ENCODE peak calls at places on chromosomes 6 and 20, in four cellular contexts. One of them, this sample, is unnamed. For H3K27me3, the result is how much of the 10 kb centered on the place peaks cover.

GRCh38 chr6:34696189-34696738 is 303 bp downstream of the ILRUN start:
- DNase-seq in heart left ventricle: no peak
- DNase-seq in body of pancreas: no peak
- DNase-seq in CD8-positive, alpha-beta T cell: no peak
- DNase-seq in this sample: peak

GRCh38 chr20:32281711-32282110 is 4.3 kb downstream of the KIF3B start:
- DNase-seq in heart left ventricle: no peak
- DNase-seq in body of pancreas: no peak
- DNase-seq in CD8-positive, alpha-beta T cell: no peak
- DNase-seq in this sample: peak

GRCh38 chr6:161417712-161418457 is 144.0 kb upstream of the AGPAT4 start:
- DNase-seq in heart left ventricle: peak
- DNase-seq in body of pancreas: peak
- DNase-seq in CD8-positive, alpha-beta T cell: no peak
- DNase-seq in this sample: no peak

GRCh38 chr20:29756664-29757063 is 1500.8 kb upstream of the DEFB115 start:
- DNase-seq in heart left ventricle: no peak
- DNase-seq in body of pancreas: no peak
- DNase-seq in CD8-positive, alpha-beta T cell: no peak
- DNase-seq in this sample: no peak

GRCh38 chr20:60101201-60101893 is 143.1 kb downstream of the CDH26 start:
- DNase-seq in heart left ventricle: no peak
- DNase-seq in body of pancreas: no peak
- DNase-seq in CD8-positive, alpha-beta T cell: no peak
- DNase-seq in this sample: no peak

GRCh38 chr20:63740070-63740500 is 509 bp downstream of the SLC2A4RG start:
- DNase-seq in heart left ventricle: peak
- DNase-seq in body of pancreas: peak
- DNase-seq in CD8-positive, alpha-beta T cell: peak
- DNase-seq in this sample: peak

GRCh38 chr6:134177753-134178229 is 125.4 kb upstream of the SLC2A12 start:
- DNase-seq in heart left ventricle: no peak
- DNase-seq in body of pancreas: no peak
- DNase-seq in CD8-positive, alpha-beta T cell: no peak
- DNase-seq in this sample: no peak

GRCh38 chr6:140083375-140083774 is 708.9 kb upstream of the CITED2 start:
- DNase-seq in heart left ventricle: no peak
- DNase-seq in body of pancreas: no peak
- DNase-seq in CD8-positive, alpha-beta T cell: no peak
- DNase-seq in this sample: no peak

GRCh38 chr6:110612298-110612697 is 135.9 kb upstream of the SLC22A16 start:
- DNase-seq in heart left ventricle: no peak
- DNase-seq in body of pancreas: no peak
- DNase-seq in CD8-positive, alpha-beta T cell: no peak
- DNase-seq in this sample: no peak

GRCh38 chr20:59055302-59055701 is 12.7 kb upstream of the PRELID3B start:
- DNase-seq in heart left ventricle: no peak
- DNase-seq in body of pancreas: no peak
- DNase-seq in CD8-positive, alpha-beta T cell: no peak
- DNase-seq in this sample: no peak

GRCh38 chr6:109834131-109834530 is 143.0 kb downstream of the FIG4 start:
- DNase-seq in heart left ventricle: no peak
- DNase-seq in body of pancreas: no peak
- DNase-seq in CD8-positive, alpha-beta T cell: no peak
- DNase-seq in this sample: no peak

GRCh38 chr6:138278326-138278725 is 60.0 kb upstream of the PBOV1 start:
- DNase-seq in heart left ventricle: no peak
- DNase-seq in body of pancreas: peak
- DNase-seq in CD8-positive, alpha-beta T cell: no peak
- DNase-seq in this sample: no peak

GRCh38 chr20:4225778-4226177 is 210.4 kb upstream of the RNF24 start:
- DNase-seq in heart left ventricle: peak
- DNase-seq in body of pancreas: no peak
- DNase-seq in CD8-positive, alpha-beta T cell: no peak
- DNase-seq in this sample: no peak

GRCh38 chr6:153015094-153015645 is 12.7 kb upstream of the MTRF1L start:
- DNase-seq in heart left ventricle: no peak
- DNase-seq in body of pancreas: no peak
- DNase-seq in CD8-positive, alpha-beta T cell: no peak
- DNase-seq in this sample: no peak

GRCh38 chr20:24498641-24499040 is 29.2 kb downstream of the SYNDIG1 start:
- DNase-seq in heart left ventricle: no peak
- DNase-seq in body of pancreas: no peak
- DNase-seq in CD8-positive, alpha-beta T cell: no peak
- DNase-seq in this sample: no peak

GRCh38 chr20:24495266-24495665 is 25.8 kb downstream of the SYNDIG1 start:
- DNase-seq in heart left ventricle: no peak
- DNase-seq in body of pancreas: no peak
- DNase-seq in CD8-positive, alpha-beta T cell: no peak
- DNase-seq in this sample: no peak

GRCh38 chr20:24499472-24499871 is 30.0 kb downstream of the SYNDIG1 start:
- DNase-seq in heart left ventricle: no peak
- DNase-seq in body of pancreas: no peak
- DNase-seq in CD8-positive, alpha-beta T cell: no peak
- DNase-seq in this sample: no peak

GRCh38 chr20:24494460-24494920 is 25.1 kb downstream of the SYNDIG1 start:
- DNase-seq in heart left ventricle: no peak
- DNase-seq in body of pancreas: no peak
- DNase-seq in CD8-positive, alpha-beta T cell: no peak
- DNase-seq in this sample: no peak

DNA sequence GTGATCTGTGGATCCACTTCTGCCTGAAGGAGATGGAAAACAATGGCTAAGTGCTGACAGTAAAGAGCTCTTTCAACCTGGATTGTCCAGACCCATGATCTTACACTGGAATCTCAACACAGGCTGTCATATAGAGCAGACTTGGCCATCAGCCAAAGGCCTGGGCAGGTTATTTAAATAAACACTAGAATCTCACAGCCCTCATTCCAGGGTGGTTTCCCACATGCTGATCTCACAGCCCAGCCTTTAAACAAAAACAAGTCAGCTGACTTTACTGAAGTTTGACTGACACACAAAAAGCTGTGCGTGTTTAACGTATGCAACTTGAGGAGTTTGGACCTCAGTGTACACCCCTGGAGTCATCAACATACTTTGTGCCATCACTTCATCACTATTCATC is 28.4 kb downstream of the SYNDIG1 start:
- DNase-seq in heart left ventricle: no peak
- DNase-seq in body of pancreas: peak
- DNase-seq in CD8-positive, alpha-beta T cell: no peak
- DNase-seq in this sample: no peak
- H3K27me3 ChIP-seq in heart left ventricle: under half
- H3K27me3 ChIP-seq in body of pancreas: under half
- H3K27me3 ChIP-seq in CD8-positive, alpha-beta T cell: under half
- H3K27me3 ChIP-seq in this sample: under half

GRCh38 chr6:160388922-160389321 is 40.7 kb downstream of the SLC22A3 start:
- DNase-seq in heart left ventricle: no peak
- DNase-seq in body of pancreas: no peak
- DNase-seq in CD8-positive, alpha-beta T cell: no peak
- DNase-seq in this sample: no peak

GRCh38 chr6:160391419-160392116 is 43.4 kb downstream of the SLC22A3 start:
- DNase-seq in heart left ventricle: no peak
- DNase-seq in body of pancreas: no peak
- DNase-seq in CD8-positive, alpha-beta T cell: no peak
- DNase-seq in this sample: peak

GRCh38 chr6:160382946-160383345 is 34.8 kb downstream of the SLC22A3 start:
- DNase-seq in heart left ventricle: no peak
- DNase-seq in body of pancreas: no peak
- DNase-seq in CD8-positive, alpha-beta T cell: no peak
- DNase-seq in this sample: no peak

GRCh38 chr6:160387887-160388286 is 39.7 kb downstream of the SLC22A3 start:
- DNase-seq in heart left ventricle: no peak
- DNase-seq in body of pancreas: no peak
- DNase-seq in CD8-positive, alpha-beta T cell: no peak
- DNase-seq in this sample: no peak

GRCh38 chr6:160386869-160387518 is 38.8 kb downstream of the SLC22A3 start:
- DNase-seq in heart left ventricle: no peak
- DNase-seq in body of pancreas: no peak
- DNase-seq in CD8-positive, alpha-beta T cell: no peak
- DNase-seq in this sample: peak
- H3K4me3 ChIP-seq in heart left ventricle: no peak
- H3K4me3 ChIP-seq in body of pancreas: no peak
- H3K4me3 ChIP-seq in CD8-positive, alpha-beta T cell: no peak
- H3K4me3 ChIP-seq in this sample: no peak

GRCh38 chr6:131840936-131841583 is 33.2 kb downstream of the ENPP1 start:
- DNase-seq in heart left ventricle: no peak
- DNase-seq in body of pancreas: no peak
- DNase-seq in CD8-positive, alpha-beta T cell: no peak
- DNase-seq in this sample: no peak
- H3K27ac ChIP-seq in heart left ventricle: no peak
- H3K27ac ChIP-seq in body of pancreas: no peak
- H3K27ac ChIP-seq in CD8-positive, alpha-beta T cell: no peak
- H3K27ac ChIP-seq in this sample: no peak

DNA sequence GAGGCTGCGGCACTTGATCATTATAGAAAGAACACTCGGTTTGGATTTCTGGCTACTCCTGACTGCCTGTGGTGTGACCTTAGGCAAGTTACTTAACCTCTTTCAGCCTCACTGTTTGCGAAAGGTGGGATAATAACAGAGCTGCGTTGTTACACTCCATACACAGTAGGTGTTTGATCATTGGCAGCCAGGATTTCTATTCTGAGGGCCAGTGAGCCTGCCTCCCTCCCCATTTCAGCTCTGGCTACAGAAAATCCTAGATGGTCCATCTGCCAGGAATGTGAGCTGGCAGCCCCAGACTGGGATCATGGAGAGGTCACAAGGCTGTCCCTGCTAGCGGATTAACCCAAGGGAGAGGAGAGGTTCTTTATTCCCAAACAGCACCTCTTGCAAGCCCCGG is 2.7 kb downstream of the KCNB1 start:
- DNase-seq in heart left ventricle: no peak
- DNase-seq in body of pancreas: no peak
- DNase-seq in CD8-positive, alpha-beta T cell: no peak
- DNase-seq in this sample: no peak
- H3K27me3 ChIP-seq in heart left ventricle: under half
- H3K27me3 ChIP-seq in body of pancreas: under half
- H3K27me3 ChIP-seq in CD8-positive, alpha-beta T cell: under half
- H3K27me3 ChIP-seq in this sample: under half

DNA sequence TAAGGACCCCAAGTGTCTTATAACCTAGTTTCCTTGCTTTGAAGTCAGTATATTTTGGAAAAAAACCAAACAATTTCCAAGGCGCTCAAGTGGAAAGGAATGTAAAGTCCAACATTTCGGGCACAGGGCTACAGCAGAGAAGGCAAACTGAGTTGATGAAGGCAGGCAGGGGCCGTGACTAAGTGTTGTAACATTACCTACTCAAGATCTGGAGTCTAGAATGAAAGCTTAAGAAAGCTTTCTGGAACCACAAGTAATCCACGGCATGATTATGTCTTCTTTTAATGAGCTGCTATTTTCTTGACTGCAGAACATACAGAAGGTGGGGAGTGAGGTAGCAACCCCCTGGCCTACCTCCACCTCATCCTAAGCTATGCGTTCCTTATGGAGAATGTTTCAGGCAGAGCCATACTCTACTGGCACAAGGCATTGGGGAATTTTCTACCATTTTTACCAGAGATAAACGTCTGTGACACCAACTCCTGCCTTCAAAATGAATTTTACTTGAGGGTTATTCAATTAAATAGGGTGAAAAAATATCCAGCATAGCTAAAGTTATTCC is 4.3 kb downstream of the PPP1R10 start:
- DNase-seq in heart left ventricle: no peak
- DNase-seq in body of pancreas: no peak
- DNase-seq in CD8-positive, alpha-beta T cell: no peak
- DNase-seq in this sample: no peak
- H3K4me3 ChIP-seq in heart left ventricle: no peak
- H3K4me3 ChIP-seq in body of pancreas: no peak
- H3K4me3 ChIP-seq in CD8-positive, alpha-beta T cell: no peak
- H3K4me3 ChIP-seq in this sample: no peak

GRCh38 chr6:14972379-14973067 is 273.3 kb upstream of the JARID2 start:
- DNase-seq in heart left ventricle: no peak
- DNase-seq in body of pancreas: no peak
- DNase-seq in CD8-positive, alpha-beta T cell: no peak
- DNase-seq in this sample: no peak
- H3K27ac ChIP-seq in heart left ventricle: no peak
- H3K27ac ChIP-seq in body of pancreas: no peak
- H3K27ac ChIP-seq in CD8-positive, alpha-beta T cell: no peak
- H3K27ac ChIP-seq in this sample: no peak

GRCh38 chr6:3228791-3229565 is 1.5 kb upstream of the TUBB2B start:
- DNase-seq in heart left ventricle: no peak
- DNase-seq in body of pancreas: no peak
- DNase-seq in CD8-positive, alpha-beta T cell: peak
- DNase-seq in this sample: no peak
- H3K27me3 ChIP-seq in heart left ventricle: half or more
- H3K27me3 ChIP-seq in body of pancreas: under half
- H3K27me3 ChIP-seq in CD8-positive, alpha-beta T cell: half or more
- H3K27me3 ChIP-seq in this sample: under half

GRCh38 chr6:7154341-7155139 is 46.8 kb downstream of the RREB1 start:
- DNase-seq in heart left ventricle: no peak
- DNase-seq in body of pancreas: no peak
- DNase-seq in CD8-positive, alpha-beta T cell: no peak
- DNase-seq in this sample: no peak

GRCh38 chr6:7153807-7154206 is 46.0 kb downstream of the RREB1 start:
- DNase-seq in heart left ventricle: no peak
- DNase-seq in body of pancreas: no peak
- DNase-seq in CD8-positive, alpha-beta T cell: no peak
- DNase-seq in this sample: no peak

GRCh38 chr6:7157752-7158616 is 50.2 kb downstream of the RREB1 start:
- DNase-seq in heart left ventricle: no peak
- DNase-seq in body of pancreas: no peak
- DNase-seq in CD8-positive, alpha-beta T cell: no peak
- DNase-seq in this sample: no peak

GRCh38 chr6:7156666-7157278 is 49.0 kb downstream of the RREB1 start:
- DNase-seq in heart left ventricle: no peak
- DNase-seq in body of pancreas: no peak
- DNase-seq in CD8-positive, alpha-beta T cell: no peak
- DNase-seq in this sample: no peak

GRCh38 chr6:7155871-7156579 is 48.3 kb downstream of the RREB1 start:
- DNase-seq in heart left ventricle: no peak
- DNase-seq in body of pancreas: no peak
- DNase-seq in CD8-positive, alpha-beta T cell: no peak
- DNase-seq in this sample: no peak
- H3K4me3 ChIP-seq in heart left ventricle: no peak
- H3K4me3 ChIP-seq in body of pancreas: no peak
- H3K4me3 ChIP-seq in CD8-positive, alpha-beta T cell: no peak
- H3K4me3 ChIP-seq in this sample: no peak

This sample was measured in RWPE2.